ENCODE peak calls at places on chromosomes 7 and 10, in five cellular contexts. One of them, this sample, is unnamed.

GRCh38 chr10:76248781-76249180 is 817.4 kb downstream of the LRMDA start:
- DNase-seq in heart right ventricle: no peak
- DNase-seq in heart left ventricle: no peak
- DNase-seq in left lung: no peak
- DNase-seq in transverse colon: no peak
- DNase-seq in this sample: no peak

GRCh38 chr10:119742988-119743646 is 17.3 kb downstream of the INPP5F start:
- DNase-seq in heart right ventricle: no peak
- DNase-seq in heart left ventricle: no peak
- DNase-seq in left lung: no peak
- DNase-seq in transverse colon: peak; percentile 20
- DNase-seq in this sample: no peak

GRCh38 chr10:67837519-67838314 is at the start of gene DNAJC12:
- DNase-seq in heart right ventricle: no peak
- DNase-seq in heart left ventricle: no peak
- DNase-seq in left lung: no peak
- DNase-seq in transverse colon: no peak
- DNase-seq in this sample: no peak

GRCh38 chr7:127304087-127304486 is 51.3 kb upstream of the GRM8 start:
- DNase-seq in heart right ventricle: no peak
- DNase-seq in heart left ventricle: no peak
- DNase-seq in left lung: no peak
- DNase-seq in transverse colon: no peak
- DNase-seq in this sample: no peak

GRCh38 chr10:57621466-57621865 is 646.2 kb downstream of the IPMK start:
- DNase-seq in heart right ventricle: no peak
- DNase-seq in heart left ventricle: no peak
- DNase-seq in left lung: no peak
- DNase-seq in transverse colon: no peak
- DNase-seq in this sample: no peak

GRCh38 chr10:127943336-127943910 is 36.5 kb downstream of the PTPRE start:
- DNase-seq in heart right ventricle: no peak
- DNase-seq in heart left ventricle: no peak
- DNase-seq in left lung: no peak
- DNase-seq in transverse colon: no peak
- DNase-seq in this sample: no peak

GRCh38 chr10:33460461-33461294 is 126.2 kb upstream of the NRP1 start:
- DNase-seq in heart right ventricle: peak; percentile 54
- DNase-seq in heart left ventricle: peak; percentile 63
- DNase-seq in left lung: peak; percentile 58
- DNase-seq in transverse colon: no peak
- DNase-seq in this sample: no peak

GRCh38 chr7:44977304-44977858 is 1.4 kb downstream of the MYO1G start:
- DNase-seq in heart right ventricle: no peak
- DNase-seq in heart left ventricle: no peak
- DNase-seq in left lung: no peak
- DNase-seq in transverse colon: no peak
- DNase-seq in this sample: no peak

GRCh38 chr10:88672041-88672440 is 7.8 kb downstream of the LIPF start:
- DNase-seq in heart right ventricle: no peak
- DNase-seq in heart left ventricle: no peak
- DNase-seq in left lung: no peak
- DNase-seq in transverse colon: no peak
- DNase-seq in this sample: no peak

GRCh38 chr10:116272497-116273221 is at the start of gene GFRA1:
- DNase-seq in heart right ventricle: peak; percentile 32
- DNase-seq in heart left ventricle: peak; percentile 65
- DNase-seq in left lung: no peak
- DNase-seq in transverse colon: no peak
- DNase-seq in this sample: no peak

GRCh38 chr7:80923211-80923612 is 4.4 kb upstream of the SEMA3C start:
- DNase-seq in heart right ventricle: no peak
- DNase-seq in heart left ventricle: no peak
- DNase-seq in left lung: no peak
- DNase-seq in transverse colon: no peak
- DNase-seq in this sample: no peak

GRCh38 chr10:99353182-99353581 is 24.0 kb downstream of the CNNM1 start:
- DNase-seq in heart right ventricle: no peak
- DNase-seq in heart left ventricle: no peak
- DNase-seq in left lung: no peak
- DNase-seq in transverse colon: no peak
- DNase-seq in this sample: no peak

GRCh38 chr10:88330174-88330573 is 252.9 kb downstream of the RNLS start:
- DNase-seq in heart right ventricle: no peak
- DNase-seq in heart left ventricle: no peak
- DNase-seq in left lung: no peak
- DNase-seq in transverse colon: no peak
- DNase-seq in this sample: no peak

GRCh38 chr10:60955957-60956425 is 12.0 kb upstream of the RHOBTB1 start:
- DNase-seq in heart right ventricle: no peak
- DNase-seq in heart left ventricle: no peak
- DNase-seq in left lung: no peak
- DNase-seq in transverse colon: no peak
- DNase-seq in this sample: no peak

GRCh38 chr10:53664620-53665019 is 892.0 kb upstream of the MBL2 start:
- DNase-seq in heart right ventricle: no peak
- DNase-seq in heart left ventricle: no peak
- DNase-seq in left lung: peak; percentile 38
- DNase-seq in transverse colon: peak; percentile 65
- DNase-seq in this sample: no peak

GRCh38 chr10:122850705-122851640 is 5.3 kb upstream of the CUZD1 start:
- DNase-seq in heart right ventricle: no peak
- DNase-seq in heart left ventricle: no peak
- DNase-seq in left lung: no peak
- DNase-seq in transverse colon: no peak
- DNase-seq in this sample: no peak

GRCh38 chr7:21624320-21624719 is 81.5 kb downstream of the DNAH11 start:
- DNase-seq in heart right ventricle: no peak
- DNase-seq in heart left ventricle: no peak
- DNase-seq in left lung: no peak
- DNase-seq in transverse colon: no peak
- DNase-seq in this sample: no peak

GRCh38 chr7:134741901-134742635 is 37.4 kb upstream of the CALD1 start:
- DNase-seq in heart right ventricle: no peak
- DNase-seq in heart left ventricle: peak; percentile 65
- DNase-seq in left lung: no peak
- DNase-seq in transverse colon: no peak
- DNase-seq in this sample: no peak

GRCh38 chr7:151018421-151019129 is 5.7 kb downstream of the ATG9B start:
- DNase-seq in heart right ventricle: no peak
- DNase-seq in heart left ventricle: no peak
- DNase-seq in left lung: no peak
- DNase-seq in transverse colon: no peak
- DNase-seq in this sample: no peak

GRCh38 chr7:157405914-157406810 is 69.4 kb downstream of the DNAJB6 start:
- DNase-seq in heart right ventricle: peak; percentile 50
- DNase-seq in heart left ventricle: no peak
- DNase-seq in left lung: no peak
- DNase-seq in transverse colon: no peak
- DNase-seq in this sample: no peak

GRCh38 chr7:22565315-22565811 is 65.4 kb upstream of the STEAP1B start:
- DNase-seq in heart right ventricle: no peak
- DNase-seq in heart left ventricle: peak; percentile 68
- DNase-seq in left lung: peak; percentile 56
- DNase-seq in transverse colon: no peak
- DNase-seq in this sample: no peak

GRCh38 chr10:91520657-91521056 is 110.5 kb downstream of the HECTD2 start:
- DNase-seq in heart right ventricle: no peak
- DNase-seq in heart left ventricle: no peak
- DNase-seq in left lung: no peak
- DNase-seq in transverse colon: no peak
- DNase-seq in this sample: no peak

GRCh38 chr10:46557319-46558140 is 1.1 kb upstream of the GPRIN2 start:
- DNase-seq in heart right ventricle: no peak
- DNase-seq in heart left ventricle: peak; percentile 69
- DNase-seq in left lung: peak; percentile 35
- DNase-seq in transverse colon: peak; percentile 23
- DNase-seq in this sample: no peak

GRCh38 chr7:107118109-107118900 is 50.5 kb upstream of the HBP1 start:
- DNase-seq in heart right ventricle: no peak
- DNase-seq in heart left ventricle: no peak
- DNase-seq in left lung: no peak
- DNase-seq in transverse colon: no peak
- DNase-seq in this sample: no peak

GRCh38 chr7:78516450-78516849 is 717.9 kb downstream of the PHTF2 start:
- DNase-seq in heart right ventricle: no peak
- DNase-seq in heart left ventricle: no peak
- DNase-seq in left lung: no peak
- DNase-seq in transverse colon: no peak
- DNase-seq in this sample: no peak

GRCh38 chr7:100401811-100402210 is 26.7 kb downstream of the ZCWPW1 start:
- DNase-seq in heart right ventricle: no peak
- DNase-seq in heart left ventricle: no peak
- DNase-seq in left lung: no peak
- DNase-seq in transverse colon: no peak
- DNase-seq in this sample: no peak

GRCh38 chr7:48806731-48807130 is 117.6 kb upstream of the CDC14C start:
- DNase-seq in heart right ventricle: no peak
- DNase-seq in heart left ventricle: no peak
- DNase-seq in left lung: no peak
- DNase-seq in transverse colon: no peak
- DNase-seq in this sample: no peak

DNA sequence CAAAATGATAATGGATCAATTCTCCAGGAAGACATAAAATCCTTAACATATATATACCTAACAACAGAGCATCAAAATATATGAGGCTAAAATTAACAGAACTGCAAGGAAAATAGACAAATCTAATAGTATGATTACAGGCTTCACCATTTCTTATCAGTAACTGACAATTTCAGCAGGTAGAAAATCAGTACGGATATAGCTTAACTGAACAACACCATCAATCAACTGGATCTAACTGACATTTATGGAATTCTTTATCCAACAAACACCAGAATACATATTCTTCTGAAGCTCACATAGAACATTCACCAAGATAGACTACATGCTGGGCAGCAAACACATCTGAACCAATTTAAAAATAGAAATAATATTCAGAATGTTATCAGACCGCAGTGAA is 121.1 kb upstream of the CDC14C start:
- DNase-seq in heart right ventricle: no peak
- DNase-seq in heart left ventricle: no peak
- DNase-seq in left lung: no peak
- DNase-seq in transverse colon: no peak
- DNase-seq in this sample: no peak
- H3K4me1 ChIP-seq in heart right ventricle: no peaks in the 10 kb centered on the region
- H3K4me1 ChIP-seq in heart left ventricle: no peaks in the 10 kb centered on the region
- H3K4me1 ChIP-seq in left lung: no peaks in the 10 kb centered on the region
- H3K4me1 ChIP-seq in transverse colon: no peaks in the 10 kb centered on the region
- H3K4me1 ChIP-seq in this sample: no peaks in the 10 kb centered on the region

GRCh38 chr10:78911533-78912340 is 157.0 kb upstream of the ZMIZ1 start:
- DNase-seq in heart right ventricle: no peak
- DNase-seq in heart left ventricle: no peak
- DNase-seq in left lung: peak; percentile 57
- DNase-seq in transverse colon: no peak
- DNase-seq in this sample: no peak

GRCh38 chr10:78910886-78911285 is 157.9 kb upstream of the ZMIZ1 start:
- DNase-seq in heart right ventricle: no peak
- DNase-seq in heart left ventricle: no peak
- DNase-seq in left lung: no peak
- DNase-seq in transverse colon: no peak
- DNase-seq in this sample: no peak

GRCh38 chr10:78910021-78910420 is 158.7 kb upstream of the ZMIZ1 start:
- DNase-seq in heart right ventricle: no peak
- DNase-seq in heart left ventricle: no peak
- DNase-seq in left lung: no peak
- DNase-seq in transverse colon: no peak
- DNase-seq in this sample: no peak

GRCh38 chr10:78909268-78909667 is 159.5 kb upstream of the ZMIZ1 start:
- DNase-seq in heart right ventricle: no peak
- DNase-seq in heart left ventricle: no peak
- DNase-seq in left lung: no peak
- DNase-seq in transverse colon: no peak
- DNase-seq in this sample: no peak

DNA sequence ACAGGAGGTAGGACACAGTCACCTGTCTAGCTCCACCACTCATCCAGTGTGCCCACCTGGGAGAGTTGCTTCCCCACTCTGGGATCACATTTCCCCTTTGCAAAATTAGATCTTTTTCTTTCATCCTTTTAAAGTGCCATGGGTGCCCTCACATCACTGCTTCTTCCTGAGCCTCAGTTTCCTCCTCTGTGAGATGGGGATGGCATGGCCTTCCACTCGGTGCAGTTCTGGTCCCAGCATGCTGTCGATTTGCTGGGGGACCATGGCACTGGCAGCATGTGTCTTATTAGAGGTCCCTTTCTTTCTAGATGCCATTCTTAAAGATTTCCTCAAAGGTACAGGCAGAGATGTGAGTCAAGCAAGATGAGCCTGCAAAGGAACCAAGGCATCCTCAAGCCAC is 158.3 kb upstream of the ZMIZ1 start:
- DNase-seq in heart right ventricle: no peak
- DNase-seq in heart left ventricle: no peak
- DNase-seq in left lung: no peak
- DNase-seq in transverse colon: no peak
- DNase-seq in this sample: no peak
- TF ChIP-seq CTCF in heart right ventricle: no peak
- TF ChIP-seq CTCF in heart left ventricle: no peak
- TF ChIP-seq CTCF in left lung: no peak
- TF ChIP-seq CTCF in transverse colon: no peak
- TF ChIP-seq CTCF in this sample: no peak

DNA sequence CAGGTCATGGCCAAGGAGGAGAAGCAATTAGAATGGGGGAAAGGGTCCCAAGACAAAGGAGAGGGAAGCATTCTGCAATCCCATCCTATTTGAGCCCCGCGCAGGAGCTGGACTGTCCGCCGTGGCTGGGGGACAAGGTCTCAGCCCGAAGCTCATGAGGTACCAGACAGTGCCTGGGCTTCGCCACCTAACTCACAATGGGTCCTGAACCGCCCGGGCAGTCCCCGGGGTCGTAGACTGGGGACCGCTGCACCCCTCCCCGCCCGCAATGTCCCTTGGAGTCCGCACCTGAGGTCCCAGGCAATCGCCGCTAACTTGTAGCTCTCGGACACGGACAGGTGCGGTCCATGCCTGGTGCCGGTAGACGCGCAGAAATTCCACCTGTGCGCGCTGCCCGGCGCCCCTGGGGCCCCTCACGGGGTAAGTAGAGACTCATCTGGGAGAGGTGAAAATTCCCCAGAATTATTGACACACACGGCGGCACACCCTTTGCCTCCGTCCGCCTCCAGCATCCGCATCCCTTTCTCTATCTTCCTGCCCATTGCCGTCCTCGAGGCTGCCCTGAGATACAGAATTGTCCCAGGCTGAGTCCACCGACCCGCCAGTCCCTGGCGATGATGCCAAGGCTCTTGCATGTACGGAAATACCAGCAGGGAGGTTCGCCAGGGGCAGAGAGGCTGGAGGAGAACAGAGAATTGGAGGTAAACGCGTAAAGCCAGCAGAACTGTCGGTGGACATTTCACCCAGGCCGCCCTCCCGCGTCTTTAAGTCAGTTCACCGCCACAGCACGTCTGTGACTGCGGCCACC is 1.7 kb downstream of the CHRM2 start:
- DNase-seq in heart right ventricle: peak; percentile 29
- DNase-seq in heart left ventricle: peak; percentile 60
- DNase-seq in left lung: no peak
- DNase-seq in transverse colon: no peak
- DNase-seq in this sample: no peak
- H3K4me3 ChIP-seq in heart right ventricle: peak overlapping the region; percentile 65
- H3K4me3 ChIP-seq in heart left ventricle: peak overlapping the region; percentile 51
- H3K4me3 ChIP-seq in left lung: peak overlapping the region; percentile 7
- H3K4me3 ChIP-seq in transverse colon: peak overlapping the region; percentile 46
- H3K4me3 ChIP-seq in this sample: peak overlapping the region; percentile 32

GRCh38 chr10:131180941-131181855 is 130.3 kb downstream of the TCERG1L start:
- DNase-seq in heart right ventricle: no peak
- DNase-seq in heart left ventricle: no peak
- DNase-seq in left lung: no peak
- DNase-seq in transverse colon: no peak
- DNase-seq in this sample: no peak
- H3K4me1 ChIP-seq in heart right ventricle: no peaks in the 10 kb centered on the region
- H3K4me1 ChIP-seq in heart left ventricle: no peaks in the 10 kb centered on the region
- H3K4me1 ChIP-seq in left lung: no peaks in the 10 kb centered on the region
- H3K4me1 ChIP-seq in transverse colon: no peaks in the 10 kb centered on the region
- H3K4me1 ChIP-seq in this sample: no peaks in the 10 kb centered on the region

This sample was measured in esophagus squamous epithelium.